ENCODE peak calls at places on chromosomes 3 and 15, in seven cellular contexts. One of them, this sample, is unnamed.

GRCh38 chr3:174223042-174223441 is 636.1 kb upstream of the NAALADL2 start:
- DNase-seq in HepG2: no peak
- DNase-seq in H1: no peak
- DNase-seq in GM12878: no peak
- DNase-seq in HCT116: no peak
- DNase-seq in HEK293T: no peak
- DNase-seq in K562: no peak
- DNase-seq in this sample: no peak

GRCh38 chr3:49174586-49174985 is 3.2 kb downstream of the KLHDC8B start:
- DNase-seq in H1: no peak
- DNase-seq in K562: no peak
- DNase-seq in HEK293T: no peak
- DNase-seq in HepG2: no peak
- DNase-seq in HCT116: no peak
- DNase-seq in GM12878: no peak
- DNase-seq in this sample: no peak

GRCh38 chr3:128466840-128467541 is at the start of gene DNAJB8:
- DNase-seq in K562: no peak
- DNase-seq in HEK293T: no peak
- DNase-seq in GM12878: no peak
- DNase-seq in HCT116: no peak
- DNase-seq in HepG2: no peak
- DNase-seq in H1: no peak
- DNase-seq in this sample: no peak

GRCh38 chr15:29917600-29918597 is 95.6 kb upstream of the TJP1 start:
- DNase-seq in H1: no peak
- DNase-seq in HEK293T: no peak
- DNase-seq in HCT116: no peak
- DNase-seq in K562: no peak
- DNase-seq in GM12878: no peak
- DNase-seq in HepG2: no peak
- DNase-seq in this sample: no peak

GRCh38 chr3:186320862-186321568 is 41.0 kb downstream of the DGKG start:
- DNase-seq in HepG2: no peak
- DNase-seq in HEK293T: no peak
- DNase-seq in H1: no peak
- DNase-seq in GM12878: no peak
- DNase-seq in HCT116: no peak
- DNase-seq in K562: no peak
- DNase-seq in this sample: no peak

GRCh38 chr3:134636406-134636805 is 14.4 kb downstream of the KY start:
- DNase-seq in HCT116: no peak
- DNase-seq in GM12878: no peak
- DNase-seq in HepG2: no peak
- DNase-seq in K562: no peak
- DNase-seq in HEK293T: no peak
- DNase-seq in H1: no peak
- DNase-seq in this sample: no peak

GRCh38 chr3:171863920-171864319 is 20.8 kb downstream of the TMEM212 start:
- DNase-seq in K562: no peak
- DNase-seq in HCT116: no peak
- DNase-seq in GM12878: no peak
- DNase-seq in HepG2: no peak
- DNase-seq in HEK293T: no peak
- DNase-seq in H1: no peak
- DNase-seq in this sample: no peak

GRCh38 chr15:39255760-39256159 is 325.1 kb upstream of the THBS1 start:
- DNase-seq in GM12878: no peak
- DNase-seq in HEK293T: no peak
- DNase-seq in HCT116: no peak
- DNase-seq in K562: no peak
- DNase-seq in HepG2: no peak
- DNase-seq in H1: no peak
- DNase-seq in this sample: no peak

GRCh38 chr3:13474776-13475303 is 5.3 kb upstream of the HDAC11 start:
- DNase-seq in HCT116: no peak
- DNase-seq in GM12878: no peak
- DNase-seq in HEK293T: no peak
- DNase-seq in HepG2: no peak
- DNase-seq in H1: no peak
- DNase-seq in K562: no peak
- DNase-seq in this sample: no peak

DNA sequence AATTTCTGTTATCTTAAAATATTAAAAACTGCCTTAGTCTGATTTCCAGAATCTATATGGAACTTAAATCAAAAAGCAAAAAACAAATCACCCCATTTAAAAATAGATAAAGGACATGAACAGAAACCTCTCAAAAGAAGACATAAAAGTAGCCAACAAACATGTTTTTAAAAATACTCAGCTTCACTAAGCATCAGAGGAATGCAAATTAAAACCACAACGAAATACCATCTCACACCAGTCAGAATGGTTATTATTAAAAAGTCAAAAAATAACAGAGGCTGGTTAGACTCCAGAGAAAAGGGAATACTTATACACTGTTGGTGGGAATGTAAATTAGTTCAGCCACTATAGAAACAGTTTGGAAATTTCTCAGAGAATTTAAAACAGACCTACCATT is 367.9 kb downstream of the ZIC4 start:
- DNase-seq in GM12878: no peak
- DNase-seq in H1: no peak
- DNase-seq in K562: no peak
- DNase-seq in HEK293T: no peak
- DNase-seq in HepG2: no peak
- DNase-seq in HCT116: no peak
- DNase-seq in this sample: no peak
- TF ChIP-seq SP1 in GM12878: no peak
- TF ChIP-seq SP1 in H1: no peak
- TF ChIP-seq SP1 in K562: no peak
- TF ChIP-seq SP1 in HEK293T: no peak
- TF ChIP-seq SP1 in HepG2: no peak
- TF ChIP-seq SP1 in HCT116: no peak
- TF ChIP-seq SP1 in this sample: no peak

GRCh38 chr3:101084404-101084803 is 91.2 kb upstream of the ABI3BP start:
- DNase-seq in HCT116: no peak
- DNase-seq in GM12878: no peak
- DNase-seq in HEK293T: no peak
- DNase-seq in HepG2: no peak
- DNase-seq in K562: no peak
- DNase-seq in H1: no peak
- DNase-seq in this sample: no peak
- TF ChIP-seq SP1 in HCT116: no peak
- TF ChIP-seq SP1 in GM12878: no peak
- TF ChIP-seq SP1 in HEK293T: no peak
- TF ChIP-seq SP1 in HepG2: no peak
- TF ChIP-seq SP1 in K562: no peak
- TF ChIP-seq SP1 in H1: no peak
- TF ChIP-seq SP1 in this sample: no peak

DNA sequence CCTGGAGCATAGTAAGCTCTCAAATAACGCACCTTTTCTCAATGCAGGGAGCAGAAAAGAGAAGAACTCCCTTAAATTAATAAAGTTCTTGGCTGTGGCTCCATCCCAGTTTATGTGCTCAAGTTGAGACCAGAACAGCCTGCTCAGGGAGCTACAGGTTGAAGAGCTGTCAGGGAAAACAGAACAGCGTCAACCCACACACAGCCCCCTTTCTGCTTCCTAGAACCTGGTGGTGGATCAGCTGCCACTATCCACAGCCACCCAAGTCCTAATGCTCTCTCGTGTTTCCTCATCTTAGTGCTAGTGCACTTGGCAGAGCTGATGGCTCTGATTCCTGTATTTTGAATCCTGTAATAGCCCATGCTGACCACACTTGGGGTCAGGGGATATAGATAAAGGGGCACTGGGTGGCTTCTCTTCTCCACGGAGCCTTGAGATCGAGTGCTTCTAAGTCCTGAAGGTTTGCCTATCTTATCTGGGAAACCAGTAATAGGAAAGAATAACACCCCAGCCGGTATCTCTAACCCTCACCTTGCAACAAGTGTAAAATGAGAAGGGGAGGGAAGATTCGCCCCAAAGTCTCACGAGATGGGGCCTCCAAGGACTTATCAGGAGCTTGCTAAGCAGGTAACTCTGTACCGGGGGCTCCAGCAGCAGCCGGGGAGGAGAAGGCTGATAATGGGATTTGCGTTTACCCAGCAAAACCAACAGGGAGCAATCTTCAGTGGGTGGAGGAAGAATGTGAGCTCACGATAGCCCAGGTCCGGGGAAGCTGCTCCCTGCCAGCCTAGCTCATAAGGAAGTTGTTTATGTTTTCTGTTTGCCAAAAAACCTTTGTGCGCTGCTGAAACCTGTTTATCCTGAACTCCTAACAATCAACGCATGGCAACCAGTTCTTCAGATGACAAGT is 136.2 kb upstream of the ICE2 start:
- DNase-seq in K562: peak
- DNase-seq in HCT116: no peak
- DNase-seq in HepG2: no peak
- DNase-seq in GM12878: no peak
- DNase-seq in H1: no peak
- DNase-seq in HEK293T: no peak
- DNase-seq in this sample: peak
- TF ChIP-seq SP1 in K562: no peak
- TF ChIP-seq SP1 in HCT116: no peak
- TF ChIP-seq SP1 in HepG2: no peak
- TF ChIP-seq SP1 in GM12878: no peak
- TF ChIP-seq SP1 in H1: no peak
- TF ChIP-seq SP1 in HEK293T: no peak
- TF ChIP-seq SP1 in this sample: no peak

GRCh38 chr3:58562498-58562897 is 14.7 kb downstream of the FAM107A start:
- DNase-seq in HepG2: no peak
- DNase-seq in HCT116: no peak
- DNase-seq in K562: no peak
- DNase-seq in HEK293T: no peak
- DNase-seq in H1: no peak
- DNase-seq in GM12878: no peak
- DNase-seq in this sample: no peak

GRCh38 chr3:58564456-58565160 is 12.6 kb downstream of the FAM107A start:
- DNase-seq in HEK293T: no peak
- DNase-seq in H1: no peak
- DNase-seq in HepG2: peak
- DNase-seq in K562: no peak
- DNase-seq in GM12878: no peak
- DNase-seq in HCT116: no peak
- DNase-seq in this sample: no peak

GRCh38 chr3:58565621-58566397 is 11.4 kb downstream of the FAM107A start:
- DNase-seq in HEK293T: no peak
- DNase-seq in HCT116: no peak
- DNase-seq in H1: no peak
- DNase-seq in HepG2: no peak
- DNase-seq in K562: no peak
- DNase-seq in GM12878: no peak
- DNase-seq in this sample: peak

GRCh38 chr3:58564054-58564453 is 13.1 kb downstream of the FAM107A start:
- DNase-seq in GM12878: no peak
- DNase-seq in K562: no peak
- DNase-seq in HEK293T: no peak
- DNase-seq in H1: no peak
- DNase-seq in HCT116: no peak
- DNase-seq in HepG2: no peak
- DNase-seq in this sample: no peak

DNA sequence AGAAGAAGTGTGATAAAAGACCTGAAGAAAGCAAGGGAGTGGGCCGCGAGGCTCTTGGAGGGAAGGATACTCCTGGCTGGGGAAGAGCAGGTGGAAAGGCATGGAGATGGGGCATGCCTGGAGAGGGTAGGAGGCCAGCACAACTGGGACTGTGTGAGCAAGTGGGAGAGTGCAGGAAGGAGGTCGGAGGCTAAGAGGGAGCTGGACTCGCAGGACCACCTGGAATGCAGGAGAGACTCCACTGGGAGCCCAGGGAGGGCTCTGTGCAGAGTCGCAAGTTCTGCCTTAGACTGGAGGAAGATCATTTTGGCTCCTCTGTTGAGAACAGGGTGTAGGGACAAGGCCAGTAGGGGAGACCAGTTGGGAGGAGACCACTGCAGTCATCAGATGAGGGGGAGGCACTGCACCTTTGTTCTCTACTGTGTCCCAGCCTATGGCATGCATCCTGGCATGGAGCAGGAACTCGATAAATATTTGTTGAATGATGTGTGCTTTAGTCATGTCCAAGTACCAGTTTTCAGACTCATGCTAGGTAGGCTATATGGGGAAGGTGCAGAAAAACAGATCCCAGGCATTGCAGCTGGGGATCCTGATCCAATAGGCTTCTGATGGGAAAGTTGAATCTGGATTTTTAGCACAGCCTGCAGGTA is 13.7 kb downstream of the FAM107A start:
- DNase-seq in GM12878: no peak
- DNase-seq in HepG2: peak
- DNase-seq in H1: no peak
- DNase-seq in HCT116: no peak
- DNase-seq in HEK293T: no peak
- DNase-seq in K562: no peak
- DNase-seq in this sample: no peak
- TF ChIP-seq SP1 in GM12878: no peak
- TF ChIP-seq SP1 in HepG2: no peak
- TF ChIP-seq SP1 in H1: no peak
- TF ChIP-seq SP1 in HCT116: no peak
- TF ChIP-seq SP1 in HEK293T: no peak
- TF ChIP-seq SP1 in K562: no peak
- TF ChIP-seq SP1 in this sample: no peak

DNA sequence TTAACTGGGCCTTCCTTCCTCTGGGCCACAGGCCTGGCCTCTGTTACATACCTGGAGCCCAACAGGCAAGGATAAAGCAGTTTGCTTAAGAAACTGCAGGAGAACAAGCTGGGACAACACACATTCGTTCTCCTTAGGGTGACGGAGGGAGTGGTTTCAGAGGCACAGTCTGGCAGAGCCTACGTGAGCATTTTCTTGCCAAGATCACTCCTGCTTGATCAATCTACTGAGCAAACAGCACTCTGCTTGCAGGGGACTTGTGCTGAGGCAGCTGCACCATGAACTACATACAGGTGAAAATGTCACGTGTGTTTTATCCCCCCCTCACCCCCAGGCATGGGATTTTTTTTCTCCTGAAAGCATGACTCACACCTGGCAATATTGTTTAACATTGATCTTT is 57.6 kb downstream of the CDCP1 start:
- DNase-seq in GM12878: no peak
- DNase-seq in HEK293T: no peak
- DNase-seq in H1: no peak
- DNase-seq in HepG2: no peak
- DNase-seq in HCT116: no peak
- DNase-seq in K562: no peak
- DNase-seq in this sample: no peak
- TF ChIP-seq SP1 in GM12878: no peak
- TF ChIP-seq SP1 in HEK293T: no peak
- TF ChIP-seq SP1 in H1: no peak
- TF ChIP-seq SP1 in HepG2: no peak
- TF ChIP-seq SP1 in HCT116: no peak
- TF ChIP-seq SP1 in K562: no peak
- TF ChIP-seq SP1 in this sample: no peak

DNA sequence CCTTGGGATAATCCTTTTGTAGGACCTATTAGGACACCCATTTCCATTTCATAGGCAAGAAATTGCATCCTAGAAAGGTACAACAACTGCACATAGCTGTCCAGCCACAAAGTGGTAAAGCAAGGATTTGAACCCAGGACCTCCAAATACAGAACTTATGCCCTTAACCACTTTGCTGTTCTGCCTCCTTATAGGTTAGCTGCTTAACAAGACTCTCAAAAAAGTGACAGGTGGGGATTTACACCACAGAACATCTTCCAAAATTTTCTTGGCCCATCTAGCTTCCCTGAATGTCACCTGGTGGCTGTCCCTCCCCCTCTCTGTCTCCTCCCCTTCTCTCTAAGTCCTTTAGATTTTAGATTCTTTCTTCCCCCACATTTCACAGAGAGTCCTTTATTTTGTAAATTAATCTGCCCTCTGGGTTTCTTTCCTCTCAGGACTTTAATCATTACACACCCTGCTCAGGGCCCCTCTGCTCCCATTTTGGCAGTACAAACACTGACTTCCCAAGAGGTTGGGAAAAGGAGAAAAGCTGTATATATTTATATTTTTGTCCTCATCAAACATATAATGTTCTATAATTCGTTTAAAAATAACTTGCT is 120.6 kb downstream of the CPNE4 start:
- DNase-seq in GM12878: no peak
- DNase-seq in K562: no peak
- DNase-seq in H1: no peak
- DNase-seq in HepG2: no peak
- DNase-seq in HCT116: no peak
- DNase-seq in HEK293T: no peak
- DNase-seq in this sample: peak
- TF ChIP-seq SP1 in GM12878: no peak
- TF ChIP-seq SP1 in K562: no peak
- TF ChIP-seq SP1 in H1: no peak
- TF ChIP-seq SP1 in HepG2: no peak
- TF ChIP-seq SP1 in HCT116: no peak
- TF ChIP-seq SP1 in HEK293T: no peak
- TF ChIP-seq SP1 in this sample: no peak

This sample was measured in WTC11.